ENCODE peak calls at places on chromosomes 4 and X, in eight cellular contexts. G is activated CD4-positive, CD25-positive, alpha-beta regulatory T cell; Z is AG08395; L is upper lobe of right lung; R is GM04503; E is fibroblast of the conjunctiva; H is AG04450; X is aorta. Y is an unnamed sample.

GRCh38 chr4:164204434-164204833 is 549.5 kb upstream of the SMIM31 start:
- DNase-seq in X (no peak), G (no peak), E (no peak), R (no peak), Z (no peak), L (no peak), H (no peak), Y (no peak)

GRCh38 chrX:110053453-110053852 is 50.5 kb downstream of the TMEM164 start:
- DNase-seq in G (no peak), X (no peak), H (no peak), R (no peak), L (no peak), Z (no peak), E (no peak), Y (no peak)

GRCh38 chr4:5611656-5612187 is 96.6 kb downstream of the EVC2 start:
- DNase-seq in L (no peak), Z (no peak), R (no peak), E (no peak), H (no peak), G (no peak), X (no peak), Y (no peak)

GRCh38 chr4:168487821-168488162 is 7.5 kb upstream of the DDX60L start:
- DNase-seq in L (no peak), Z (no peak), G (no peak), X (no peak), E (no peak), R (no peak), H (no peak), Y (no peak)

GRCh38 chrX:9880237-9880636 is 86.9 kb upstream of the CLDN34 start:
- DNase-seq in H (no peak), E (no peak), Z (no peak), L (no peak), G (no peak), X (no peak), R (no peak), Y (no peak)

GRCh38 chr4:152731997-152732396 is 47.5 kb downstream of the TIGD4 start:
- DNase-seq in L (no peak), G (no peak), E (no peak), Z (no peak), H (no peak), X (no peak), R (no peak), Y (no peak)

GRCh38 chr4:186724861-186725419 is 1.3 kb upstream of the FAT1 start:
- DNase-seq in R (peak; percentile 10), E (no peak), Z (no peak), L (no peak), X (no peak), H (no peak), G (no peak), Y (no peak)

GRCh38 chr4:52111995-52112394 is 60.9 kb downstream of the SPATA18 start:
- DNase-seq in X (no peak), H (no peak), G (no peak), E (no peak), Z (no peak), L (no peak), R (no peak), Y (no peak)

GRCh38 chrX:107325467-107325866 is 119.1 kb downstream of the DNAAF6 start:
- DNase-seq in X (no peak), E (no peak), G (no peak), R (no peak), H (no peak), Z (no peak), L (no peak), Y (no peak)

GRCh38 chr4:86993909-86994672 is 59.3 kb downstream of the AFF1 start:
- DNase-seq in G (no peak), X (no peak), H (no peak), E (no peak), Z (no peak), R (no peak), L (no peak), Y (no peak)

GRCh38 chrX:15854080-15854655 is 445 bp downstream of the AP1S2 start:
- DNase-seq in L (peak; percentile 78), E (no peak), H (no peak), R (no peak), X (peak; percentile 86), Z (peak; percentile 26), G (peak; percentile 9), Y (peak; percentile 73)

GRCh38 chr4:88690355-88690754 is 7.3 kb downstream of the NAP1L5 start:
- DNase-seq in Z (peak; percentile 42), E (no peak), G (no peak), X (no peak), H (no peak), L (no peak), R (no peak), Y (no peak)

GRCh38 chr4:85761803-85762202 is 286.9 kb downstream of the ARHGAP24 start:
- DNase-seq in X (no peak), L (no peak), G (no peak), R (no peak), H (peak; percentile 52), E (peak; percentile 82), Z (no peak), Y (peak; percentile 24)

GRCh38 chr4:158578476-158578875 is 56.8 kb downstream of the RXFP1 start:
- DNase-seq in Z (peak; percentile 23), X (no peak), R (no peak), E (peak; percentile 16), L (no peak), H (no peak), G (no peak), Y (no peak)

GRCh38 chrX:21374994-21375794 is 976 bp downstream of the CNKSR2 start:
- DNase-seq in R (no peak), L (no peak), Z (no peak), G (no peak), E (no peak), H (no peak), X (peak; percentile 70), Y (no peak)

Y was measured in dorsolateral prefrontal cortex.